ENCODE peak calls at places on chromosomes 7 and 10, in ten cellular contexts. W, M, C, V, I, Y, S, R, J and H are unnamed samples.
A peak's percentile ranks its signal among the peaks of the same experiment; 100 is the strongest.

GRCh38 chr10:23693895-23694294 is 255.0 kb downstream of the OTUD1 start:
- DNase-seq in W (no peak), M (no peak), C (no peak), V (no peak), I (no peak), Y (no peak), S (peak; percentile 27), R (no peak), J (no peak), H (no peak)

GRCh38 chr7:22270371-22270770 is 86.6 kb downstream of the RAPGEF5 start:
- DNase-seq in W (no peak), M (no peak), C (no peak), V (no peak), I (no peak), Y (no peak), S (no peak), R (no peak), J (no peak), H (no peak)

GRCh38 chr7:41711283-41712064 is 8.6 kb upstream of the INHBA start:
- DNase-seq in W (peak; percentile 69), M (peak; percentile 70), C (peak; percentile 25), V (no peak), I (peak; percentile 45), Y (no peak), S (peak; percentile 51), R (peak; percentile 55), J (peak; percentile 36), H (no peak)

GRCh38 chr10:93288679-93289634 is 193.2 kb downstream of the MYOF start:
- DNase-seq in W (peak; percentile 74), M (peak; percentile 78), C (peak; percentile 89), V (peak; percentile 82), I (peak; percentile 86), Y (peak; percentile 27), S (peak; percentile 84), R (peak; percentile 71), J (peak; percentile 50), H (peak; percentile 70)

GRCh38 chr7:92461027-92462003 is 14.0 kb downstream of the GATAD1 start:
- DNase-seq in W (no peak), M (peak; percentile 30), C (peak; percentile 40), V (peak; percentile 50), I (peak; percentile 64), Y (no peak), S (peak; percentile 27), R (no peak), J (no peak), H (peak; percentile 24)

GRCh38 chr10:58028597-58029366 is 238.9 kb downstream of the IPMK start:
- DNase-seq in W (no peak), M (no peak), C (peak; percentile 8), V (peak; percentile 93), I (peak; percentile 94), Y (no peak), S (no peak), R (no peak), J (no peak), H (no peak)

GRCh38 chr10:97312897-97313296 is 6.2 kb upstream of the FRAT1 start:
- DNase-seq in W (no peak), M (no peak), C (no peak), V (no peak), I (no peak), Y (no peak), S (no peak), R (no peak), J (no peak), H (no peak)

GRCh38 chr7:70704921-70705346 is 427.0 kb upstream of the GALNT17 start:
- DNase-seq in W (no peak), M (no peak), C (no peak), V (no peak), I (no peak), Y (no peak), S (no peak), R (no peak), J (no peak), H (no peak)

GRCh38 chr10:27826369-27826768 is 80.8 kb upstream of the MKX start:
- DNase-seq in W (no peak), M (no peak), C (no peak), V (no peak), I (no peak), Y (no peak), S (no peak), R (no peak), J (no peak), H (no peak)

GRCh38 chr10:69958232-69958902 is 94.3 kb upstream of the MACROH2A2 start:
- DNase-seq in W (peak; percentile 42), M (peak; percentile 56), C (peak; percentile 51), V (peak; percentile 59), I (peak; percentile 62), Y (no peak), S (no peak), R (no peak), J (no peak), H (no peak)

GRCh38 chr10:126702181-126702580 is 31.7 kb upstream of the C10orf90 start:
- DNase-seq in W (no peak), M (no peak), C (no peak), V (peak; percentile 23), I (no peak), Y (no peak), S (no peak), R (no peak), J (no peak), H (no peak)

GRCh38 chr10:11473128-11473760 is 138.2 kb downstream of the USP6NL start:
- DNase-seq in W (no peak), M (no peak), C (no peak), V (no peak), I (no peak), Y (no peak), S (no peak), R (no peak), J (no peak), H (no peak)

GRCh38 chr10:25753776-25754175 is 180.3 kb upstream of the MYO3A start:
- DNase-seq in W (no peak), M (no peak), C (no peak), V (no peak), I (no peak), Y (no peak), S (no peak), R (no peak), J (no peak), H (no peak)